ENCODE peak calls at places on chromosomes 7 and 10, in six cellular contexts. D is thoracic aorta, O is tibial nerve, F is GM12878, Z is heart left ventricle, B is PC-3. T is an unnamed sample.

GRCh38 chr10:86188326-86188725 is 178.3 kb downstream of the GRID1 start:
- DNase-seq in F (no peak), O (no peak), B (no peak), D (no peak), Z (no peak), T (no peak)

GRCh38 chr7:265998-266850 is 23.7 kb upstream of the FOXL3 start:
- DNase-seq in O (peak), F (no peak), D (no peak), Z (no peak), B (no peak), T (no peak)

GRCh38 chr10:98257961-98258360 is 10.0 kb downstream of the LOXL4 start:
- DNase-seq in O (no peak), Z (no peak), B (no peak), F (no peak), D (no peak), T (no peak)

GRCh38 chr7:104552102-104552501 is 223.7 kb downstream of the LHFPL3 start:
- DNase-seq in F (no peak), B (peak), O (peak), D (no peak), Z (peak), T (peak)

GRCh38 chr7:653829-654764 is 72.4 kb upstream of the DNAAF5 start:
- DNase-seq in Z (no peak), O (no peak), B (no peak), F (no peak), D (no peak), T (no peak)

GRCh38 chr10:63766766-63767505 is 245.7 kb downstream of the REEP3 start:
- DNase-seq in Z (no peak), F (no peak), D (no peak), B (no peak), O (no peak), T (no peak)

GRCh38 chr7:122362473-122362872 is 57.9 kb upstream of the FEZF1 start:
- DNase-seq in Z (no peak), B (no peak), O (no peak), F (no peak), D (no peak), T (no peak)

GRCh38 chr7:103079836-103080235 is 4.9 kb downstream of the ARMC10 start:
- DNase-seq in B (no peak), Z (no peak), D (no peak), F (no peak), O (no peak), T (no peak)

GRCh38 chr7:150428671-150429451 is 21.6 kb upstream of the GIMAP8 start:
- DNase-seq in F (peak), B (peak), O (no peak), D (no peak), Z (peak), T (peak)

GRCh38 chr10:101663097-101663496 is 31.9 kb downstream of the FBXW4 start:
- DNase-seq in Z (no peak), B (no peak), D (no peak), F (no peak), O (no peak), T (no peak)

GRCh38 chr10:61138728-61139127 is 194.7 kb upstream of the RHOBTB1 start:
- DNase-seq in D (no peak), Z (no peak), B (no peak), F (no peak), O (no peak), T (no peak)

GRCh38 chr7:106568680-106569499 is 92.1 kb downstream of the CCDC71L start:
- DNase-seq in F (no peak), O (no peak), B (peak), Z (no peak), D (no peak), T (no peak)

GRCh38 chr10:60733189-60733815 is 45.0 kb upstream of the CDK1 start:
- DNase-seq in D (no peak), F (no peak), B (peak), O (no peak), Z (no peak), T (peak)

GRCh38 chr10:69680610-69681009 is 50.6 kb downstream of the FAM241B start:
- DNase-seq in B (no peak), D (no peak), Z (no peak), F (no peak), O (no peak), T (no peak)

GRCh38 chr7:19508821-19509220 is 200.0 kb downstream of the POLR1F start:
- DNase-seq in F (no peak), Z (no peak), O (no peak), B (no peak), D (no peak), T (no peak)

GRCh38 chr10:71805776-71806705 is 32.7 kb upstream of the VSIR start:
- DNase-seq in F (no peak), Z (no peak), O (no peak), B (no peak), D (no peak), T (peak)

GRCh38 chr7:96361116-96361857 is 39.4 kb upstream of the SLC25A13 start:
- DNase-seq in F (no peak), D (no peak), B (no peak), Z (no peak), O (no peak), T (no peak)

GRCh38 chr10:123858907-123859650 is 32.5 kb downstream of the CPXM2 start:
- DNase-seq in Z (no peak), B (no peak), D (no peak), F (no peak), O (no peak), T (no peak)

GRCh38 chr10:86231796-86232560 is 134.6 kb downstream of the GRID1 start:
- DNase-seq in F (no peak), D (no peak), B (no peak), O (no peak), Z (no peak), T (no peak)

GRCh38 chr7:157484411-157485081 is 147.7 kb downstream of the DNAJB6 start:
- DNase-seq in B (no peak), F (no peak), O (no peak), Z (no peak), D (no peak), T (no peak)

GRCh38 chr10:1715821-1716220 is 21.5 kb downstream of the ADARB2 start:
- DNase-seq in B (peak), D (no peak), F (peak), Z (no peak), O (no peak), T (no peak)

GRCh38 chr10:52191049-52191448 is 123.0 kb upstream of the DKK1 start:
- DNase-seq in B (no peak), D (no peak), F (no peak), Z (no peak), O (no peak), T (no peak)

GRCh38 chr7:106887376-106887775 is 22.3 kb downstream of the PIK3CG start:
- DNase-seq in B (no peak), F (peak), Z (no peak), O (no peak), D (no peak), T (no peak)

GRCh38 chr10:92384741-92385140 is 93.8 kb downstream of the MARCHF5 start:
- DNase-seq in Z (no peak), B (peak), D (no peak), F (no peak), O (no peak), T (no peak)

GRCh38 chr7:29607889-29608288 is 44.3 kb downstream of the PRR15 start:
- DNase-seq in B (peak), Z (no peak), O (no peak), D (no peak), F (no peak), T (no peak)

GRCh38 chr7:55100172-55100961 is 81.5 kb downstream of the EGFR start:
- DNase-seq in Z (peak), F (no peak), O (peak), D (peak), B (no peak), T (no peak)

GRCh38 chr7:24381919-24382505 is 98.0 kb downstream of the NPY start:
- DNase-seq in Z (no peak), B (peak), O (no peak), D (no peak), F (no peak), T (no peak)
- TF ChIP-seq CTCF in Z (no peak), B (peak), O (no peak), D (no peak), F (peak), T (peak)

GRCh38 chr10:43233601-43234430 is 33.0 kb downstream of the RASGEF1A start:
- DNase-seq in F (no peak), D (no peak), Z (peak), O (no peak), B (no peak), T (no peak)
- TF ChIP-seq CTCF in F (no peak), D (no peak), Z (no peak), O (no peak), B (no peak), T (no peak)

GRCh38 chr10:12350167-12350872 is 973 bp downstream of the CAMK1D start:
- DNase-seq in B (peak), D (no peak), O (no peak), F (no peak), Z (peak), T (peak)
- TF ChIP-seq CTCF in B (no peak), D (peak), O (no peak), F (no peak), Z (no peak), T (peak)

GRCh38 chr7:52168085-52168484 is 851.5 kb upstream of the COBL start:
- DNase-seq in B (no peak), F (no peak), D (no peak), Z (no peak), O (no peak), T (no peak)
- TF ChIP-seq CTCF in B (peak), F (no peak), D (no peak), Z (no peak), O (no peak), T (no peak)

GRCh38 chr10:111093741-111094380 is 17.0 kb downstream of the ADRA2A start:
- DNase-seq in B (peak), F (no peak), Z (no peak), O (no peak), D (no peak), T (no peak)

GRCh38 chr10:111100198-111100597 is 23.4 kb downstream of the ADRA2A start:
- DNase-seq in B (no peak), Z (no peak), O (no peak), D (no peak), F (no peak), T (no peak)

GRCh38 chr10:111102381-111102973 is 25.6 kb downstream of the ADRA2A start:
- DNase-seq in D (no peak), F (no peak), O (no peak), B (no peak), Z (no peak), T (no peak)

GRCh38 chr10:111103196-111103595 is 26.4 kb downstream of the ADRA2A start:
- DNase-seq in D (no peak), B (no peak), O (no peak), Z (no peak), F (no peak), T (no peak)

DNA sequence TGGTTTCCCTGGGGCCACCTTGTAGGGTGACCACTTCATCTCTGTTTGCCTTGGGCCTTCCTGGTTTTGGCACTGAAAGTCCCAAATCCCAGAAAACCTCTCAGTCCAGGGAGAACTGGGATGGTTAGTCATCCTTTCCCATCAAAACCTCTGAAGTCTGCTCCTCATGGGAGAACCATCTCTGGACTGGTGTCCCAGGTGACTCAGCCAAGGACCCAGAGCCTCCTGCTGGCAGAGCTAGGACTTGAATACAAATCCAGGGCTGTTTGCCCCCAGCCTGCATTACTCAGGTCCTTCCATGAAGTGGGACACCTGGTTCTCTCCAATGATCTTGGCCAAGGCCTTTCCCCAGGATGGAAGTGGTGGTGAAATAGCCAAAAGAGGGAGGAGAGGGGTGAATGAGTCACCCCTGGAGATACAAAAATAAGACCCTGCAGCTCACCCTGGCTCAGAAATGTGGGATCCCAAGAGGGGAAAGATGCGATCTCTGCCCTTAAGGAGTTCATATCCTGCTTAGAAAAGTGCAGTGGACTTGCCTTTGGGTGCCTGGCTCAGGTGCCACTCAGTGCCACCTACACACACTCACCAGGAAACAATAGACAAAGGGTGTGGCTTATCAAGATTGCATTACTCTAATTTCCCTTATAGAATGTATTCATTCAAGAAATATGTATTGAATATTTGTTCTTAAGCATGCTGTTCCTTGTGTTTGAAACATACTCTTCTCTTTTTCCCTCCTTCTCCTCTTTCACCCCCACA is 22.0 kb downstream of the ADRA2A start:
- DNase-seq in D (no peak), O (no peak), F (no peak), B (no peak), Z (no peak), T (no peak)
- TF ChIP-seq CTCF in D (no peak), O (no peak), F (no peak), B (peak), Z (no peak), T (no peak)

GRCh38 chr10:128087884-128088695 is 38.1 kb downstream of the MKI67 start:
- DNase-seq in O (no peak), D (no peak), B (peak), Z (no peak), F (no peak), T (no peak)
- TF ChIP-seq CTCF in O (no peak), D (no peak), B (peak), Z (no peak), F (no peak), T (no peak)

DNA sequence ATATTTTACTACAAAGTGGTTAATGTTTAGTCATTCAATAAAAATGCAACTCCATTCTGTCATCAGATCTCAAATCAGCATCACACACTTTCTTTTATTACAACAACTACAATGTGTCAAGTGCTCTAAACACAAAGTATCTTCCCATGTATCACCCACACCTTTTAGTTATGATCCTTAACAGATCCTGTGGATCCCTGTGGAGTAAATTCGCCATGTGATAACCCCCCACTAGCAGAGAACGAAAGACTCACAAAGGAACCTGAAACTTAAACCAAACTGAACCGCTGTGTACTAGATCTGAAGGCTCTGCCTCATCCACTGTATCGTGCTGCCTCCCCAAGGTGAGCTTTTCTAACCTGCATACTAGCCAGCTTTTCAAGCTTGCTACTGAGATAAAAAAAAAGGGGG is 1.8 kb downstream of the DPY19L1 start:
- DNase-seq in O (no peak), F (no peak), D (no peak), B (peak), Z (no peak), T (peak)
- TF ChIP-seq CTCF in O (no peak), F (peak), D (no peak), B (peak), Z (no peak), T (no peak)

DNA sequence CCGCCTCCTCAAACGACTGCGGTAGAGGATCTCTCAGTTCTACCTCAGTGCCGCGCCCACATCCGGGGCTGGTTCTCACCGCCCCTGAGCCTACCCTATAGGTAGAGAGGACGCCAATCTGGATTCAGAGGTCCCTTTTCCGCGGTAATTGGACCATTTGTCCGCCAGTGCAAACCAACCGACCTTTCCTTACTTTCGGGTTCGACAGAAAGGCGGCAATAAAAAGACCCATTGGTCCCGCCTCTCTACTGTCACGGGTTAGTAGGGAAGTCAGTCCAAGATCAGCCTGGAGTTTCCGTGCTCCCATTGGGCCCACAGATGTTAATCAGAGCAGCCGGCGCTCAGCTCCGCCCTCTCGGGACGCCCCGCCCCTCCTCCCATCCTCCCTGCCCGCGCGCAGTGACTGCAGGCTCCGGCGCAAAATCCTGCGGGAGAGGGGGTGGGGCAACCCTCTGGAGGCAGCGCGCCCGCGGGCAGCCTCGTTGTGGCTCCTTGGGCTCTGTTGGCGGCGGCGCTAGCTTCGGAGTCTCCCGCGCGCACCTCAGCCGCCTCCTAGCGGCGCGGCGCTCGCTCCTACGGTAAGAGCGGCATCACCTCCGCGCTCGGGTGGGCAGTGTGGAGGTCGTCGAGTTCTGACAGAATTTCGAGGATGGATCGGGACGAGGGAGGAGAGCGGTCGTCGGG is at the start of the genes PHTF2 and TMEM60:
- DNase-seq in B (peak), D (peak), O (peak), F (peak), Z (peak), T (peak)
- TF ChIP-seq CTCF in B (peak), D (peak), O (peak), F (peak), Z (peak), T (peak)